ENCODE peak calls at places on chromosomes 6 and 20, in four cellular contexts. W, T, O and A are unnamed samples.

GRCh38 chr6:25488156-25488555 is 163.9 kb upstream of the SCGN start:
- DNase-seq in W (no peak), T (no peak), O (no peak), A (no peak)

GRCh38 chr6:37524025-37524647 is 24.4 kb upstream of the CCDC167 start:
- DNase-seq in W (no peak), T (no peak), O (no peak), A (no peak)

GRCh38 chr20:6635034-6635736 is 132.3 kb upstream of the BMP2 start:
- DNase-seq in W (no peak), T (peak), O (no peak), A (no peak)

GRCh38 chr6:73028893-73029450 is 196.3 kb downstream of the KHDC1L start:
- DNase-seq in W (no peak), T (no peak), O (no peak), A (no peak)

GRCh38 chr6:37624121-37624520 is 73.6 kb downstream of the MDGA1 start:
- DNase-seq in W (no peak), T (no peak), O (peak), A (peak)

GRCh38 chr6:57267586-57268293 is 45.6 kb upstream of the RAB23 start:
- DNase-seq in W (peak), T (no peak), O (no peak), A (peak)

GRCh38 chr6:113936093-113936934 is 34.6 kb downstream of the HDAC2 start:
- DNase-seq in W (no peak), T (peak), O (peak), A (peak)

GRCh38 chr6:136774228-136775041 is 17.8 kb downstream of the MAP3K5 start:
- DNase-seq in W (no peak), T (no peak), O (no peak), A (peak)

GRCh38 chr6:56040271-56040670 is 164.9 kb upstream of the BMP5 start:
- DNase-seq in W (no peak), T (no peak), O (no peak), A (no peak)

GRCh38 chr6:119349341-119350201 is at the start of gene MAN1A1:
- DNase-seq in W (peak), T (peak), O (peak), A (peak)